ENCODE peak calls at places on chromosomes 4 and X, in four cellular contexts. One of them, this sample, is unnamed.

GRCh38 chrX:136034622-136035021 is 49.4 kb downstream of the SLC9A6 start:
- DNase-seq in upper lobe of left lung: no peak
- DNase-seq in testis: no peak
- DNase-seq in transverse colon: no peak
- DNase-seq in this sample: no peak

GRCh38 chrX:144586756-144587155 is 660.5 kb upstream of the SPANXN1 start:
- DNase-seq in upper lobe of left lung: no peak
- DNase-seq in testis: no peak
- DNase-seq in transverse colon: no peak
- DNase-seq in this sample: no peak

GRCh38 chrX:120468479-120468824 is 644 bp downstream of the LAMP2 start:
- DNase-seq in transverse colon: no peak
- DNase-seq in upper lobe of left lung: no peak
- DNase-seq in testis: no peak
- DNase-seq in this sample: no peak

GRCh38 chr4:122958505-122958904 is 36.1 kb upstream of the NUDT6 start:
- DNase-seq in upper lobe of left lung: no peak
- DNase-seq in testis: no peak
- DNase-seq in transverse colon: no peak
- DNase-seq in this sample: no peak

GRCh38 chr4:4791299-4791798 is 68.1 kb upstream of the MSX1 start:
- DNase-seq in upper lobe of left lung: no peak
- DNase-seq in transverse colon: no peak
- DNase-seq in testis: no peak
- DNase-seq in this sample: no peak

GRCh38 chr4:145909773-145910172 is 28.9 kb downstream of the ZNF827 start:
- DNase-seq in transverse colon: peak; percentile 77
- DNase-seq in upper lobe of left lung: peak; percentile 58
- DNase-seq in testis: no peak
- DNase-seq in this sample: no peak

GRCh38 chr4:37383579-37384229 is 139.2 kb downstream of the NWD2 start:
- DNase-seq in testis: peak; percentile 30
- DNase-seq in transverse colon: peak; percentile 15
- DNase-seq in upper lobe of left lung: no peak
- DNase-seq in this sample: peak; percentile 65

GRCh38 chrX:20269848-20270556 is 3.3 kb upstream of the RPS6KA3 start:
- DNase-seq in upper lobe of left lung: no peak
- DNase-seq in testis: no peak
- DNase-seq in transverse colon: no peak
- DNase-seq in this sample: no peak

GRCh38 chr4:152392079-152392478 is 143.8 kb downstream of the FBXW7 start:
- DNase-seq in testis: no peak
- DNase-seq in upper lobe of left lung: no peak
- DNase-seq in transverse colon: no peak
- DNase-seq in this sample: no peak

GRCh38 chrX:118497180-118497814 is 1.7 kb downstream of the DOCK11 start:
- DNase-seq in testis: no peak
- DNase-seq in upper lobe of left lung: no peak
- DNase-seq in transverse colon: no peak
- DNase-seq in this sample: peak; percentile 25

GRCh38 chr4:151099976-151100417 is 569 bp downstream of the RPS3A start:
- DNase-seq in transverse colon: no peak
- DNase-seq in upper lobe of left lung: no peak
- DNase-seq in testis: no peak
- DNase-seq in this sample: peak; percentile 25

GRCh38 chr4:127669691-127670090 is 36.9 kb downstream of the INTU start:
- DNase-seq in upper lobe of left lung: no peak
- DNase-seq in transverse colon: no peak
- DNase-seq in testis: no peak
- DNase-seq in this sample: no peak

GRCh38 chr4:83010522-83011318 is at the start of gene LIN54:
- DNase-seq in testis: peak; percentile 81
- DNase-seq in upper lobe of left lung: peak; percentile 92
- DNase-seq in transverse colon: peak; percentile 88
- DNase-seq in this sample: peak; percentile 92

GRCh38 chrX:107935200-107935599 is 47.0 kb downstream of the TEX13B start:
- DNase-seq in transverse colon: no peak
- DNase-seq in upper lobe of left lung: no peak
- DNase-seq in testis: no peak
- DNase-seq in this sample: no peak

GRCh38 chr4:48008021-48008596 is 8.4 kb downstream of the CNGA1 start:
- DNase-seq in transverse colon: no peak
- DNase-seq in testis: no peak
- DNase-seq in upper lobe of left lung: no peak
- DNase-seq in this sample: peak; percentile 11

GRCh38 chr4:2071912-2072867 is 13.1 kb downstream of the NAT8L start:
- DNase-seq in transverse colon: no peak
- DNase-seq in upper lobe of left lung: no peak
- DNase-seq in testis: peak; percentile 82
- DNase-seq in this sample: no peak

GRCh38 chr4:4914965-4915845 is 55.7 kb downstream of the MSX1 start:
- DNase-seq in transverse colon: no peak
- DNase-seq in upper lobe of left lung: no peak
- DNase-seq in testis: no peak
- DNase-seq in this sample: no peak

GRCh38 chr4:41103657-41104056 is 110.7 kb downstream of the APBB2 start:
- DNase-seq in testis: peak; percentile 47
- DNase-seq in upper lobe of left lung: no peak
- DNase-seq in transverse colon: no peak
- DNase-seq in this sample: no peak

GRCh38 chr4:84673475-84674230 is 90.7 kb downstream of the CDS1 start:
- DNase-seq in testis: no peak
- DNase-seq in transverse colon: no peak
- DNase-seq in upper lobe of left lung: no peak
- DNase-seq in this sample: no peak

GRCh38 chr4:13483142-13484044 is 747 bp downstream of the RAB28 start:
- DNase-seq in transverse colon: peak; percentile 36
- DNase-seq in testis: peak; percentile 67
- DNase-seq in upper lobe of left lung: peak; percentile 56
- DNase-seq in this sample: peak; percentile 69

GRCh38 chr4:120616041-120616440 is 306.5 kb downstream of the PRDM5 start:
- DNase-seq in testis: no peak
- DNase-seq in upper lobe of left lung: no peak
- DNase-seq in transverse colon: no peak
- DNase-seq in this sample: no peak

GRCh38 chr4:6493668-6494304 is 21.4 kb upstream of the PPP2R2C start:
- DNase-seq in transverse colon: no peak
- DNase-seq in testis: no peak
- DNase-seq in upper lobe of left lung: no peak
- DNase-seq in this sample: no peak

GRCh38 chr4:107034091-107034698 is 1.9 kb downstream of the DKK2 start:
- DNase-seq in testis: peak; percentile 56
- DNase-seq in upper lobe of left lung: no peak
- DNase-seq in transverse colon: peak; percentile 7
- DNase-seq in this sample: peak; percentile 16

GRCh38 chrX:48663241-48663640 is 20.4 kb upstream of the WAS start:
- DNase-seq in upper lobe of left lung: no peak
- DNase-seq in testis: no peak
- DNase-seq in transverse colon: no peak
- DNase-seq in this sample: no peak

GRCh38 chr4:985123-985830 is 1.6 kb upstream of the IDUA start:
- DNase-seq in upper lobe of left lung: peak; percentile 89
- DNase-seq in transverse colon: peak; percentile 89
- DNase-seq in testis: no peak
- DNase-seq in this sample: peak; percentile 60
- TF ChIP-seq POLR2A in upper lobe of left lung: no peak
- TF ChIP-seq POLR2A in transverse colon: peak; percentile 55
- TF ChIP-seq POLR2A in testis: no peak
- TF ChIP-seq POLR2A in this sample: no peak

GRCh38 chr4:76949293-76950051 is at the start of gene SEPTIN11:
- DNase-seq in testis: peak; percentile 92
- DNase-seq in upper lobe of left lung: peak; percentile 81
- DNase-seq in transverse colon: peak; percentile 94
- DNase-seq in this sample: peak; percentile 65

GRCh38 chr4:76950052-76950845 is 697 bp downstream of the SEPTIN11 start:
- DNase-seq in transverse colon: peak; percentile 85
- DNase-seq in testis: peak; percentile 50
- DNase-seq in upper lobe of left lung: peak; percentile 34
- DNase-seq in this sample: peak; percentile 6

GRCh38 chr4:76947369-76947768 is 2.2 kb upstream of the SEPTIN11 start:
- DNase-seq in testis: no peak
- DNase-seq in upper lobe of left lung: no peak
- DNase-seq in transverse colon: no peak
- DNase-seq in this sample: no peak

GRCh38 chr4:76950846-76951321 is 1.3 kb downstream of the SEPTIN11 start:
- DNase-seq in upper lobe of left lung: no peak
- DNase-seq in transverse colon: peak; percentile 18
- DNase-seq in testis: peak; percentile 30
- DNase-seq in this sample: peak; percentile 34

GRCh38 chr4:76948441-76949292 is 885 bp upstream of the SEPTIN11 start:
- DNase-seq in testis: peak; percentile 77
- DNase-seq in transverse colon: peak; percentile 81
- DNase-seq in upper lobe of left lung: peak; percentile 80
- DNase-seq in this sample: peak; percentile 19
- TF ChIP-seq POLR2A in testis: no peak
- TF ChIP-seq POLR2A in transverse colon: peak; percentile 19
- TF ChIP-seq POLR2A in upper lobe of left lung: no peak
- TF ChIP-seq POLR2A in this sample: no peak

GRCh38 chr4:124711469-124712416 is 789 bp downstream of the ANKRD50 start:
- DNase-seq in testis: peak; percentile 73
- DNase-seq in transverse colon: peak; percentile 71
- DNase-seq in upper lobe of left lung: peak; percentile 74
- DNase-seq in this sample: peak; percentile 80

GRCh38 chr4:124713213-124713592 is 671 bp upstream of the ANKRD50 start:
- DNase-seq in transverse colon: peak; percentile 60
- DNase-seq in testis: peak; percentile 86
- DNase-seq in upper lobe of left lung: peak; percentile 80
- DNase-seq in this sample: peak; percentile 76

GRCh38 chr4:124710253-124710849 is 2.2 kb downstream of the ANKRD50 start:
- DNase-seq in upper lobe of left lung: no peak
- DNase-seq in testis: no peak
- DNase-seq in transverse colon: no peak
- DNase-seq in this sample: peak; percentile 6

GRCh38 chr4:124710911-124711310 is 1.6 kb downstream of the ANKRD50 start:
- DNase-seq in testis: peak; percentile 23
- DNase-seq in transverse colon: no peak
- DNase-seq in upper lobe of left lung: peak; percentile 24
- DNase-seq in this sample: no peak

GRCh38 chr4:124712417-124713212 is at the start of gene ANKRD50:
- DNase-seq in transverse colon: peak; percentile 86
- DNase-seq in upper lobe of left lung: peak; percentile 93
- DNase-seq in testis: peak; percentile 94
- DNase-seq in this sample: peak; percentile 88
- TF ChIP-seq POLR2A in transverse colon: peak; percentile 64
- TF ChIP-seq POLR2A in upper lobe of left lung: no peak
- TF ChIP-seq POLR2A in testis: no peak
- TF ChIP-seq POLR2A in this sample: no peak

DNA sequence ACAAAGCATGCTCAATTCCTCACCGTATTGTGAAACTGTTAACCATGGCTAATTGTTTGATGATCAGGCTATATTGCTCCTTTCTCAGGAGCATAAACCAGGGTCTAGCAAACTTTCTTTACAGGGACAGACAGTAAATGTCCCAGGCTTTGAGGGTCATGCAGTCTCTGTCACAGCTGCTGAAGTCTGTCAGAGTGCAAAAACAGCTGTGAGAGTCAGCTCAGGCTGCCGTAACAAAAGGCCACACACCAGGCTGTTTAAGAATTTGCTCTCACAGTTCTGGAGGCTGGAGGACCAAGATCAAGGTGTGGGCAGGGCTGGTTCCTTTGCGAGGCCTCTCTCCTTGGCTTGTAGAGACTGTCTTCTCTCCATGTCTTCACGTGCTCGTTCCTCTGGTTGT is 75.6 kb downstream of the GPR143 start:
- DNase-seq in testis: no peak
- DNase-seq in transverse colon: no peak
- DNase-seq in upper lobe of left lung: no peak
- DNase-seq in this sample: no peak
- TF ChIP-seq POLR2A in testis: no peak
- TF ChIP-seq POLR2A in transverse colon: no peak
- TF ChIP-seq POLR2A in upper lobe of left lung: no peak
- TF ChIP-seq POLR2A in this sample: no peak

GRCh38 chrX:39802906-39803305 is 294.9 kb downstream of the BCOR start:
- DNase-seq in upper lobe of left lung: no peak
- DNase-seq in testis: no peak
- DNase-seq in transverse colon: no peak
- DNase-seq in this sample: no peak
- TF ChIP-seq POLR2A in upper lobe of left lung: no peak
- TF ChIP-seq POLR2A in testis: no peak
- TF ChIP-seq POLR2A in transverse colon: no peak
- TF ChIP-seq POLR2A in this sample: no peak

GRCh38 chr4:185425600-185426352 is at the start of gene UFSP2:
- DNase-seq in upper lobe of left lung: peak; percentile 92
- DNase-seq in testis: peak; percentile 92
- DNase-seq in transverse colon: peak; percentile 90
- DNase-seq in this sample: peak; percentile 87
- TF ChIP-seq POLR2A in upper lobe of left lung: peak; percentile 4
- TF ChIP-seq POLR2A in testis: peak; percentile 61
- TF ChIP-seq POLR2A in transverse colon: peak; percentile 75
- TF ChIP-seq POLR2A in this sample: peak; percentile 31